ENCODE peak calls at places on chromosome 15, in seven cellular contexts. S is MM.1S, E is GM23248, V is neural progenitor cell, C is GM23338, U is HCT116, M is hepatocyte. I is an unnamed sample. For H3K4me1, the result is how much of the 10 kb centered on the place peaks cover.

GRCh38 chr15:39595621-39596221 is 14.8 kb downstream of the THBS1 start:
- DNase-seq in S (no peak), E (peak), V (no peak), C (no peak), U (no peak), M (no peak), I (peak)

GRCh38 chr15:90912770-90913075 is 9.6 kb downstream of the MAN2A2 start:
- DNase-seq in S (no peak), E (no peak), V (no peak), C (no peak), U (no peak), M (no peak), I (no peak)

GRCh38 chr15:64483749-64484148 is 23.4 kb downstream of the ZNF609 start:
- DNase-seq in S (no peak), E (no peak), V (no peak), C (no peak), U (no peak), M (no peak), I (no peak)

GRCh38 chr15:47027322-47027946 is 689.9 kb upstream of the SEMA6D start:
- DNase-seq in S (peak), E (no peak), V (peak), C (peak), U (no peak), M (peak), I (no peak)

GRCh38 chr15:80639168-80639555 is 55.9 kb upstream of the ABHD17C start:
- DNase-seq in S (no peak), E (no peak), V (no peak), C (no peak), U (no peak), M (no peak), I (no peak)

GRCh38 chr15:80850941-80851451 is 71.8 kb downstream of the CEMIP start:
- DNase-seq in S (no peak), E (peak), V (no peak), C (no peak), U (peak), M (no peak), I (peak)

GRCh38 chr15:55823191-55823670 is 80.3 kb upstream of the PRTG start:
- DNase-seq in S (no peak), E (peak), V (no peak), C (no peak), U (no peak), M (peak), I (no peak)

GRCh38 chr15:83784975-83785374 is 131.1 kb downstream of the ADAMTSL3 start:
- DNase-seq in S (no peak), E (no peak), V (no peak), C (no peak), U (no peak), M (no peak), I (peak)

GRCh38 chr15:77633134-77633912 is 611 bp upstream of the LINGO1 start:
- DNase-seq in S (peak), E (peak), V (peak), C (peak), U (peak), M (peak), I (peak)

GRCh38 chr15:36589971-36590370 is 10.5 kb downstream of the CDIN1 start:
- DNase-seq in S (no peak), E (no peak), V (no peak), C (no peak), U (no peak), M (no peak), I (peak)

GRCh38 chr15:63699391-63699790 is 102.2 kb downstream of the FBXL22 start:
- DNase-seq in S (peak), E (peak), V (no peak), C (no peak), U (no peak), M (no peak), I (no peak)

GRCh38 chr15:63250312-63250965 is 27.0 kb upstream of the APH1B start:
- DNase-seq in S (no peak), E (peak), V (no peak), C (no peak), U (no peak), M (peak), I (peak)

GRCh38 chr15:78301813-78302212 is 2.4 kb upstream of the SKIC8 start:
- DNase-seq in S (no peak), E (peak), V (no peak), C (no peak), U (no peak), M (no peak), I (peak)

GRCh38 chr15:60217161-60217560 is 180.6 kb downstream of the ANXA2 start:
- DNase-seq in S (no peak), E (no peak), V (no peak), C (no peak), U (no peak), M (no peak), I (no peak)

GRCh38 chr15:69729167-69729748 is 276.6 kb downstream of the RPLP1 start:
- DNase-seq in S (peak), E (peak), V (peak), C (peak), U (peak), M (peak), I (peak)

GRCh38 chr15:70436428-70436827 is 326.9 kb downstream of the UACA start:
- DNase-seq in S (no peak), E (no peak), V (no peak), C (no peak), U (no peak), M (no peak), I (no peak)

GRCh38 chr15:45199136-45199810 is 11.5 kb upstream of the SHF start:
- DNase-seq in S (peak), E (peak), V (peak), C (peak), U (no peak), M (no peak), I (peak)

GRCh38 chr15:79516646-79517045 is 84.5 kb downstream of the MINAR1 start:
- DNase-seq in S (no peak), E (no peak), V (no peak), C (no peak), U (no peak), M (no peak), I (no peak)

GRCh38 chr15:64699767-64700388 is 75.5 kb downstream of the RBPMS2 start:
- DNase-seq in S (no peak), E (peak), V (peak), C (peak), U (no peak), M (peak), I (no peak)

GRCh38 chr15:92714457-92715401 is 59.2 kb upstream of the FAM174B start:
- DNase-seq in S (peak), E (peak), V (peak), C (peak), U (peak), M (peak), I (peak)

GRCh38 chr15:24848050-24848449 is 106.7 kb upstream of the SNRPN start:
- DNase-seq in S (no peak), E (peak), V (peak), C (peak), U (no peak), M (peak), I (peak)

GRCh38 chr15:70152070-70152480 is 54.4 kb upstream of the TLE3 start:
- DNase-seq in S (peak), E (peak), V (no peak), C (no peak), U (no peak), M (no peak), I (no peak)

GRCh38 chr15:33848011-33848410 is 120.3 kb upstream of the CHRM5 start:
- DNase-seq in S (no peak), E (no peak), V (no peak), C (no peak), U (no peak), M (no peak), I (no peak)
- TF ChIP-seq EZH2phosphoT487 in S (no peak), E (no peak), V (no peak), C (no peak), U (no peak), M (no peak), I (no peak)

GRCh38 chr15:65900488-65900887 is 31.2 kb downstream of the RAB11A start:
- DNase-seq in S (no peak), E (no peak), V (no peak), C (no peak), U (no peak), M (no peak), I (no peak)
- H3K4me1 ChIP-seq in S (under half), E (under half), V (under half), C (under half), U (under half), M (under half), I (under half)

GRCh38 chr15:73369073-73369694 is 426 bp upstream of the HCN4 start:
- DNase-seq in S (no peak), E (peak), V (peak), C (peak), U (no peak), M (no peak), I (no peak)

GRCh38 chr15:73370151-73370550 is 1.4 kb upstream of the HCN4 start:
- DNase-seq in S (no peak), E (peak), V (peak), C (peak), U (no peak), M (no peak), I (no peak)

GRCh38 chr15:73367624-73368300 is 996 bp downstream of the HCN4 start:
- DNase-seq in S (no peak), E (peak), V (peak), C (peak), U (no peak), M (peak), I (no peak)

GRCh38 chr15:73366766-73367623 is 1.8 kb downstream of the HCN4 start:
- DNase-seq in S (no peak), E (no peak), V (peak), C (peak), U (no peak), M (no peak), I (no peak)

DNA sequence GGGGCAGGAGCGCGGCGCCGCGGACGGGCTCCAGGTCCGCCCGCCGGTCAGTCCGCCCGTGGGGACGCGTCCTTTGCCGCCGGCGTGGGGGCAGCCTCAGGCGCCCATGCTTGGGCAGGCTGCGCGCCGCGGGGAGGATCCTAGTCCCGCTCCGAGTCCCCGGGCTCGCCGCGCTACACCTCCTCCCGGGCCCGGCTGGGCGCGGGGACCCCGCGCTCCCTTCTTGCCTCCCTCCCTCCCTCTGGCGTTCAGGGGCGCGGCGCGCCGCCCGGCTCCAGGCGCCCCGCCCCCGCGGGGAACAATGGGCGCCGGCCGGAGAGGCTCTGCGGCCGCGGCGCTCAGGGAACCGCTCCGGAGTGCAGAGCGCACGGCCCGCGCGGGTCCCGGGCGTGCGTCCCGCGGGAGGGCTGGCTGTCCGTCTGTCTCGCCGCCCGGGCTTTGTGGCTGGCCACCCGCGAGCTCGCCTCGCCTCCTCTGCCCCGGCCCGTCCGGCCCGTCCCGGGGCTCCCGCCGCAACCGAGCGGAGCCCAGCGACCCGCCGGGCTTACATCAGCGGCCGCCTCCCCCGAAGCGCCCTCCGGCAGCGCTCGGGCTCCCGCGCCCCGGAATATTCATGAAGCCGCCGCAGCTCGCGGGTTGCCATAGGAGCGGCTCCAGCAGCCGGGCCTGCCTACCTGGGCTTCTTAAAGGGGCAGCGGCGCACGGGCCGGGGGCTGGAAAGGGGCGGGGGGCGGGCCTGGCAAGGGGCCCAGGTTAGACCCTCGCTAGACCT is at the start of gene HCN4:
- DNase-seq in S (no peak), E (peak), V (peak), C (peak), U (no peak), M (peak), I (no peak)
- TF ChIP-seq EZH2 in S (no peak), E (no peak), V (no peak), C (no peak), U (no peak), M (peak), I (peak)

DNA sequence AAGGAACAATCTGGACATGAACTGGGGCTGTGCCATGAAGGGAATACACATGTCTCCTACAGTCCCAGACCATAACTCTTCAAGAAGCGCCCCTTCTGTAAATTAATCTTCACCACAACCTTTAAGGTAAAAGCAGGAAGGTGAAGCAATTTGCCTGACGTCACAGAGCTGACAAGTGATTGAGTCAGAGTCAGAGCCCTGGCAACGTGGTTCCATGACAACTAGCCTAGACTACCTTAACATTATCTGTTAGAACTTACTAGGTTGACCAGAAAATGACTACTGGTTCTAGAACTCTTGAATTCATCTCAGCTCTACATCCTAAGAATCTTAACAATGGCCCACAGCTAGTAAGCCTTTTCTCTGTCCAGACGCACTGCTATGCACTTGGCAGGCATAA is 124.6 kb downstream of the NTRK3 start:
- DNase-seq in S (no peak), E (no peak), V (no peak), C (no peak), U (no peak), M (no peak), I (no peak)
- TF ChIP-seq EZH2phosphoT487 in S (no peak), E (no peak), V (no peak), C (no peak), U (no peak), M (no peak), I (no peak)

GRCh38 chr15:96351801-96352593 is 21.5 kb downstream of the NR2F2 start:
- DNase-seq in S (no peak), E (no peak), V (peak), C (peak), U (no peak), M (no peak), I (no peak)

GRCh38 chr15:96349933-96350292 is 19.4 kb downstream of the NR2F2 start:
- DNase-seq in S (no peak), E (no peak), V (peak), C (no peak), U (no peak), M (no peak), I (no peak)

GRCh38 chr15:96350884-96351639 is 20.6 kb downstream of the NR2F2 start:
- DNase-seq in S (no peak), E (no peak), V (no peak), C (no peak), U (no peak), M (no peak), I (no peak)

GRCh38 chr15:96349034-96349932 is 18.8 kb downstream of the NR2F2 start:
- DNase-seq in S (no peak), E (no peak), V (peak), C (no peak), U (no peak), M (no peak), I (no peak)

GRCh38 chr15:96350321-96350720 is 19.8 kb downstream of the NR2F2 start:
- DNase-seq in S (no peak), E (no peak), V (peak), C (no peak), U (no peak), M (no peak), I (no peak)
- H3K4me1 ChIP-seq in S (under half), E (under half), V (half or more), C (half or more), U (under half), M (under half), I (under half)

GRCh38 chr15:67823371-67824156 is 1.7 kb upstream of the SKOR1 start:
- DNase-seq in S (no peak), E (no peak), V (peak), C (peak), U (no peak), M (no peak), I (no peak)
- TF ChIP-seq EZH2 in S (no peak), E (peak), V (peak), C (peak), U (no peak), M (peak), I (peak)

GRCh38 chr15:23529891-23530290 is 35.6 kb upstream of the MKRN3 start:
- DNase-seq in S (no peak), E (no peak), V (no peak), C (no peak), U (no peak), M (no peak), I (no peak)

GRCh38 chr15:23536659-23537058 is 28.8 kb upstream of the MKRN3 start:
- DNase-seq in S (no peak), E (no peak), V (no peak), C (no peak), U (no peak), M (no peak), I (no peak)

DNA sequence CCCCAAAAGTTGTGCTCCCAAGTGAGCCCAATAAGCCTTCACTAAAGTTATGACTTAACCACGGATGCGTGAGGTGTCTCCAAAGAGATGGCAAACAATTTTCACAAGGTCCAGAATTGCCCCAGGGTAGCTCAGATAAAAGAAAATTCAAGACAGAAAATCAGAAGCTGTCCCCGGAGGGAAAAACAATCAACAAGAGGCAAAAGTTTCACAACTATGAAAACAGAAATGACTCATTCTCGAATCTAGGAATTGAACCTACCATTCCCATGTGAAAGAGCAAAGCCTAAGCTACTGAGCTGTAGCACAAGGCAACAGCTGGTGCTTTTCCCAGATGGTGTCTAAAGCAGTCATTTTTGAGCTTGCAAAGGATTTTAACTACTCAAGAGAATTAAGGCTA is 33.5 kb upstream of the MKRN3 start:
- DNase-seq in S (no peak), E (peak), V (no peak), C (no peak), U (no peak), M (peak), I (peak)
- TF ChIP-seq EZH2phosphoT487 in S (no peak), E (no peak), V (no peak), C (no peak), U (no peak), M (no peak), I (no peak)

GRCh38 chr15:74958320-74958907 is 1.8 kb upstream of the RPP25 start:
- DNase-seq in S (no peak), E (peak), V (peak), C (peak), U (no peak), M (peak), I (peak)
- H3K4me1 ChIP-seq in S (under half), E (under half), V (under half), C (under half), U (under half), M (under half), I (under half)

GRCh38 chr15:73050561-73051297 is 1.5 kb upstream of the NEO1 start:
- DNase-seq in S (no peak), E (no peak), V (no peak), C (no peak), U (no peak), M (no peak), I (no peak)
- TF ChIP-seq EZH2 in S (no peak), E (peak), V (no peak), C (no peak), U (no peak), M (no peak), I (no peak)

I was measured in PC-3.